ENCODE peak calls at places on chromosomes 4 and X, in eight cellular contexts. Y is AG08396; C is COR-L47; V is T-helper 1 cell; O is CD4-positive, CD25-positive, alpha-beta regulatory T cell; K is HT1080; W is sigmoid colon; B is foreskin keratinocyte. F is an unnamed sample.

GRCh38 chr4:20041838-20042237 is 209.9 kb upstream of the SLIT2 start:
- DNase-seq in K (no peak), C (no peak), B (no peak), Y (no peak), V (no peak), W (no peak), O (no peak), F (no peak)

GRCh38 chr4:84493092-84493850 is 5.8 kb downstream of the NKX6-1 start:
- DNase-seq in K (no peak), V (no peak), W (no peak), Y (no peak), C (no peak), O (no peak), B (no peak), F (peak)

GRCh38 chrX:48616575-48616974 is 19.3 kb downstream of the WDR13 start:
- DNase-seq in Y (no peak), K (no peak), B (no peak), O (no peak), V (no peak), C (no peak), W (peak), F (peak)

GRCh38 chr4:138927065-138927464 is 88.5 kb upstream of the NOCT start:
- DNase-seq in W (no peak), K (no peak), V (no peak), C (no peak), Y (no peak), O (no peak), B (no peak), F (no peak)

GRCh38 chr4:26424838-26425237 is 65.4 kb downstream of the CCKAR start:
- DNase-seq in C (no peak), B (no peak), K (no peak), V (no peak), O (no peak), Y (no peak), W (no peak), F (no peak)

GRCh38 chrX:13669246-13669689 is 16.3 kb downstream of the TCEANC start:
- DNase-seq in Y (peak), B (peak), V (peak), K (peak), W (peak), C (peak), O (no peak), F (peak)

GRCh38 chrX:37825225-37825842 is 22.0 kb downstream of the DYNLT3 start:
- DNase-seq in V (peak), K (peak), Y (peak), W (peak), O (peak), B (no peak), C (peak), F (no peak)

GRCh38 chr4:81412941-81413488 is 58.7 kb downstream of the RASGEF1B start:
- DNase-seq in B (no peak), V (no peak), O (no peak), C (no peak), W (no peak), Y (no peak), K (no peak), F (no peak)

GRCh38 chr4:67131224-67131623 is 414.1 kb downstream of the CENPC start:
- DNase-seq in O (no peak), Y (no peak), B (peak), V (no peak), W (no peak), C (no peak), K (no peak), F (no peak)

F was measured in foreskin fibroblast.